ENCODE peak calls at places on chromosome 12, in six cellular contexts. One of them, this sample, is unnamed.

GRCh38 chr12:51873251-51873994 is 14.5 kb upstream of the ANKRD33 start:
- DNase-seq in A673: peak
- DNase-seq in thoracic aorta: no peak
- DNase-seq in pancreas: no peak
- DNase-seq in foreskin fibroblast: no peak
- DNase-seq in K562: no peak
- DNase-seq in this sample: no peak

GRCh38 chr12:468671-469389 is 9.1 kb downstream of the B4GALNT3 start:
- DNase-seq in A673: no peak
- DNase-seq in thoracic aorta: no peak
- DNase-seq in pancreas: no peak
- DNase-seq in foreskin fibroblast: no peak
- DNase-seq in K562: no peak
- DNase-seq in this sample: no peak

GRCh38 chr12:89060133-89060532 is 292.2 kb downstream of the DUSP6 start:
- DNase-seq in A673: peak
- DNase-seq in thoracic aorta: no peak
- DNase-seq in pancreas: no peak
- DNase-seq in foreskin fibroblast: no peak
- DNase-seq in K562: no peak
- DNase-seq in this sample: no peak

GRCh38 chr12:12645485-12645884 is 33.8 kb downstream of the CREBL2 start:
- DNase-seq in A673: peak
- DNase-seq in thoracic aorta: no peak
- DNase-seq in pancreas: no peak
- DNase-seq in foreskin fibroblast: no peak
- DNase-seq in K562: peak
- DNase-seq in this sample: no peak

GRCh38 chr12:45342171-45342570 is 126.3 kb downstream of the ANO6 start:
- DNase-seq in A673: no peak
- DNase-seq in thoracic aorta: no peak
- DNase-seq in pancreas: no peak
- DNase-seq in foreskin fibroblast: no peak
- DNase-seq in K562: no peak
- DNase-seq in this sample: no peak

GRCh38 chr12:76299536-76300296 is 48.5 kb downstream of the BBS10 start:
- DNase-seq in A673: peak
- DNase-seq in thoracic aorta: no peak
- DNase-seq in pancreas: no peak
- DNase-seq in foreskin fibroblast: no peak
- DNase-seq in K562: no peak
- DNase-seq in this sample: no peak

GRCh38 chr12:49187184-49187583 is 1.7 kb downstream of the TUBA1A start:
- DNase-seq in A673: peak
- DNase-seq in thoracic aorta: peak
- DNase-seq in pancreas: no peak
- DNase-seq in foreskin fibroblast: peak
- DNase-seq in K562: no peak
- DNase-seq in this sample: peak

GRCh38 chr12:107287436-107288413 is 194.4 kb upstream of the CRY1 start:
- DNase-seq in A673: no peak
- DNase-seq in thoracic aorta: no peak
- DNase-seq in pancreas: no peak
- DNase-seq in foreskin fibroblast: no peak
- DNase-seq in K562: no peak
- DNase-seq in this sample: peak

GRCh38 chr12:98856897-98857540 is 211.9 kb downstream of the APAF1 start:
- DNase-seq in A673: peak
- DNase-seq in thoracic aorta: no peak
- DNase-seq in pancreas: no peak
- DNase-seq in foreskin fibroblast: no peak
- DNase-seq in K562: no peak
- DNase-seq in this sample: no peak

GRCh38 chr12:120013659-120014380 is 24.8 kb downstream of the BICDL1 start:
- DNase-seq in A673: no peak
- DNase-seq in thoracic aorta: no peak
- DNase-seq in pancreas: no peak
- DNase-seq in foreskin fibroblast: no peak
- DNase-seq in K562: peak
- DNase-seq in this sample: peak

GRCh38 chr12:106289196-106289681 is 13.3 kb upstream of the TCP11L2 start:
- DNase-seq in A673: no peak
- DNase-seq in thoracic aorta: no peak
- DNase-seq in pancreas: no peak
- DNase-seq in foreskin fibroblast: no peak
- DNase-seq in K562: no peak
- DNase-seq in this sample: no peak

GRCh38 chr12:22672951-22673350 is 48.0 kb downstream of the ETNK1 start:
- DNase-seq in A673: peak
- DNase-seq in thoracic aorta: no peak
- DNase-seq in pancreas: no peak
- DNase-seq in foreskin fibroblast: peak
- DNase-seq in K562: no peak
- DNase-seq in this sample: peak

GRCh38 chr12:17982556-17982955 is 107.4 kb downstream of the RERGL start:
- DNase-seq in A673: no peak
- DNase-seq in thoracic aorta: no peak
- DNase-seq in pancreas: no peak
- DNase-seq in foreskin fibroblast: no peak
- DNase-seq in K562: no peak
- DNase-seq in this sample: peak

GRCh38 chr12:63846249-63846967 is 1.9 kb downstream of the SRGAP1 start:
- DNase-seq in A673: no peak
- DNase-seq in thoracic aorta: no peak
- DNase-seq in pancreas: no peak
- DNase-seq in foreskin fibroblast: no peak
- DNase-seq in K562: no peak
- DNase-seq in this sample: no peak

GRCh38 chr12:101498252-101498651 is 23.1 kb downstream of the SPIC start:
- DNase-seq in A673: no peak
- DNase-seq in thoracic aorta: no peak
- DNase-seq in pancreas: no peak
- DNase-seq in foreskin fibroblast: no peak
- DNase-seq in K562: no peak
- DNase-seq in this sample: no peak

GRCh38 chr12:27142102-27142721 is 59.8 kb upstream of the C12orf71 start:
- DNase-seq in A673: peak
- DNase-seq in thoracic aorta: peak
- DNase-seq in pancreas: peak
- DNase-seq in foreskin fibroblast: peak
- DNase-seq in K562: peak
- DNase-seq in this sample: peak

GRCh38 chr12:50186667-50187066 is 19.5 kb upstream of the CERS5 start:
- DNase-seq in A673: peak
- DNase-seq in thoracic aorta: no peak
- DNase-seq in pancreas: no peak
- DNase-seq in foreskin fibroblast: no peak
- DNase-seq in K562: no peak
- DNase-seq in this sample: peak

GRCh38 chr12:105212431-105212830 is 23.5 kb downstream of the APPL2 start:
- DNase-seq in A673: no peak
- DNase-seq in thoracic aorta: no peak
- DNase-seq in pancreas: no peak
- DNase-seq in foreskin fibroblast: peak
- DNase-seq in K562: no peak
- DNase-seq in this sample: peak

GRCh38 chr12:104456417-104456949 is at the start of gene CHST11:
- DNase-seq in A673: peak
- DNase-seq in thoracic aorta: peak
- DNase-seq in pancreas: peak
- DNase-seq in foreskin fibroblast: peak
- DNase-seq in K562: peak
- DNase-seq in this sample: peak

GRCh38 chr12:48005750-48006021 is 1.4 kb upstream of the COL2A1 start:
- DNase-seq in A673: no peak
- DNase-seq in thoracic aorta: no peak
- DNase-seq in pancreas: no peak
- DNase-seq in foreskin fibroblast: no peak
- DNase-seq in K562: no peak
- DNase-seq in this sample: no peak

GRCh38 chr12:111775205-111776193 is 8.8 kb downstream of the ALDH2 start:
- DNase-seq in A673: no peak
- DNase-seq in thoracic aorta: no peak
- DNase-seq in pancreas: peak
- DNase-seq in foreskin fibroblast: no peak
- DNase-seq in K562: peak
- DNase-seq in this sample: peak

GRCh38 chr12:6946920-6947374 is 3.1 kb downstream of the C12orf57 start:
- DNase-seq in A673: no peak
- DNase-seq in thoracic aorta: no peak
- DNase-seq in pancreas: no peak
- DNase-seq in foreskin fibroblast: no peak
- DNase-seq in K562: no peak
- DNase-seq in this sample: no peak

GRCh38 chr12:81712536-81712935 is 46.6 kb downstream of the PPFIA2 start:
- DNase-seq in A673: no peak
- DNase-seq in thoracic aorta: no peak
- DNase-seq in pancreas: no peak
- DNase-seq in foreskin fibroblast: no peak
- DNase-seq in K562: no peak
- DNase-seq in this sample: no peak
- TF ChIP-seq CTCF in A673: no peak
- TF ChIP-seq CTCF in thoracic aorta: no peak
- TF ChIP-seq CTCF in pancreas: no peak
- TF ChIP-seq CTCF in foreskin fibroblast: no peak
- TF ChIP-seq CTCF in K562: no peak
- TF ChIP-seq CTCF in this sample: no peak

GRCh38 chr12:14751987-14752386 is 51.3 kb downstream of the WBP11 start:
- DNase-seq in A673: no peak
- DNase-seq in thoracic aorta: no peak
- DNase-seq in pancreas: no peak
- DNase-seq in foreskin fibroblast: no peak
- DNase-seq in K562: no peak
- DNase-seq in this sample: peak

GRCh38 chr12:14756331-14757143 is 46.7 kb downstream of the WBP11 start:
- DNase-seq in A673: peak
- DNase-seq in thoracic aorta: no peak
- DNase-seq in pancreas: no peak
- DNase-seq in foreskin fibroblast: no peak
- DNase-seq in K562: peak
- DNase-seq in this sample: no peak
- TF ChIP-seq CTCF in A673: peak
- TF ChIP-seq CTCF in thoracic aorta: no peak
- TF ChIP-seq CTCF in pancreas: no peak
- TF ChIP-seq CTCF in foreskin fibroblast: peak
- TF ChIP-seq CTCF in K562: peak
- TF ChIP-seq CTCF in this sample: no peak

GRCh38 chr12:46372852-46373302 is 304 bp upstream of the SLC38A2 start:
- DNase-seq in A673: no peak
- DNase-seq in thoracic aorta: no peak
- DNase-seq in pancreas: no peak
- DNase-seq in foreskin fibroblast: no peak
- DNase-seq in K562: peak
- DNase-seq in this sample: no peak

GRCh38 chr12:46374711-46375110 is 2.1 kb upstream of the SLC38A2 start:
- DNase-seq in A673: no peak
- DNase-seq in thoracic aorta: no peak
- DNase-seq in pancreas: no peak
- DNase-seq in foreskin fibroblast: no peak
- DNase-seq in K562: no peak
- DNase-seq in this sample: no peak

GRCh38 chr12:46374286-46374685 is 1.7 kb upstream of the SLC38A2 start:
- DNase-seq in A673: no peak
- DNase-seq in thoracic aorta: no peak
- DNase-seq in pancreas: no peak
- DNase-seq in foreskin fibroblast: no peak
- DNase-seq in K562: no peak
- DNase-seq in this sample: no peak

GRCh38 chr12:46372131-46372851 is at the start of gene SLC38A2:
- DNase-seq in A673: peak
- DNase-seq in thoracic aorta: peak
- DNase-seq in pancreas: peak
- DNase-seq in foreskin fibroblast: peak
- DNase-seq in K562: peak
- DNase-seq in this sample: peak

GRCh38 chr12:46373303-46374182 is 970 bp upstream of the SLC38A2 start:
- DNase-seq in A673: peak
- DNase-seq in thoracic aorta: no peak
- DNase-seq in pancreas: peak
- DNase-seq in foreskin fibroblast: no peak
- DNase-seq in K562: no peak
- DNase-seq in this sample: peak
- TF ChIP-seq CTCF in A673: peak
- TF ChIP-seq CTCF in thoracic aorta: no peak
- TF ChIP-seq CTCF in pancreas: no peak
- TF ChIP-seq CTCF in foreskin fibroblast: peak
- TF ChIP-seq CTCF in K562: no peak
- TF ChIP-seq CTCF in this sample: peak

GRCh38 chr12:131914179-131914702 is 14.8 kb upstream of the PUS1 start:
- DNase-seq in A673: no peak
- DNase-seq in thoracic aorta: no peak
- DNase-seq in pancreas: no peak
- DNase-seq in foreskin fibroblast: no peak
- DNase-seq in K562: no peak
- DNase-seq in this sample: no peak

GRCh38 chr12:131917139-131917710 is 11.9 kb upstream of the PUS1 start:
- DNase-seq in A673: no peak
- DNase-seq in thoracic aorta: no peak
- DNase-seq in pancreas: peak
- DNase-seq in foreskin fibroblast: no peak
- DNase-seq in K562: no peak
- DNase-seq in this sample: no peak

GRCh38 chr12:131916306-131917138 is 12.6 kb upstream of the PUS1 start:
- DNase-seq in A673: no peak
- DNase-seq in thoracic aorta: no peak
- DNase-seq in pancreas: no peak
- DNase-seq in foreskin fibroblast: no peak
- DNase-seq in K562: no peak
- DNase-seq in this sample: no peak

GRCh38 chr12:131915000-131915689 is 13.9 kb upstream of the PUS1 start:
- DNase-seq in A673: no peak
- DNase-seq in thoracic aorta: no peak
- DNase-seq in pancreas: no peak
- DNase-seq in foreskin fibroblast: no peak
- DNase-seq in K562: no peak
- DNase-seq in this sample: no peak

GRCh38 chr12:131915774-131916173 is 13.3 kb upstream of the PUS1 start:
- DNase-seq in A673: no peak
- DNase-seq in thoracic aorta: no peak
- DNase-seq in pancreas: no peak
- DNase-seq in foreskin fibroblast: no peak
- DNase-seq in K562: no peak
- DNase-seq in this sample: no peak
- TF ChIP-seq CTCF in A673: no peak
- TF ChIP-seq CTCF in thoracic aorta: no peak
- TF ChIP-seq CTCF in pancreas: no peak
- TF ChIP-seq CTCF in foreskin fibroblast: no peak
- TF ChIP-seq CTCF in K562: no peak
- TF ChIP-seq CTCF in this sample: no peak

DNA sequence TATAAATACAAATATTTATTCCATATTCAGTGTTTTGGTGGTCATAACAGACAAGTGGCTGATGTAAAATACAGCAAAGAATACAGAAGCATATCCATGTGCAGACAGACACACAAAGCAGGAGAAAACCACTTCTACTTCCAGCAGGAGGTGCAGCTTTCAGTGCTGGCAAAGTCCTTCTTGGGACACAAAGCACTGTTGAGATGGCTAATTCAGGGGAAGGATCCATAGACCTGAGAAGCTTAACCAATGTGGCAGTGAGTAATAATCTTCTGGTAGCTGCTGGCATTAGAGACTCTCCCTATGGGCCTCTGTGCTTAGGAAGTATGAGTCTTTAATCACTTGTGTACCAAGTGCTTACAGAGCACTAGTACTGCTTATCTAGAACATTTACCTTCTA is 26.8 kb downstream of the AMN1 start:
- DNase-seq in A673: peak
- DNase-seq in thoracic aorta: no peak
- DNase-seq in pancreas: no peak
- DNase-seq in foreskin fibroblast: peak
- DNase-seq in K562: no peak
- DNase-seq in this sample: peak
- TF ChIP-seq CTCF in A673: peak
- TF ChIP-seq CTCF in thoracic aorta: no peak
- TF ChIP-seq CTCF in pancreas: no peak
- TF ChIP-seq CTCF in foreskin fibroblast: peak
- TF ChIP-seq CTCF in K562: peak
- TF ChIP-seq CTCF in this sample: no peak